ENCODE peak calls at places on chromosome 11, in nine cellular contexts. M is Kasumi-1; K is bronchial epithelial cell; R is fibroblast of lung; G is activated CD4-positive, CD25-positive, alpha-beta regulatory T cell; J is EL; Z is EH; I is astrocyte of the hippocampus; T is osteocyte. D is an unnamed sample.

GRCh38 chr11:469684-470667 is 19.9 kb downstream of the PTDSS2 start:
- DNase-seq in G (no peak), M (no peak), R (peak), J (peak), T (no peak), K (peak), Z (peak), I (peak), D (no peak)

GRCh38 chr11:862704-863388 is 20.2 kb downstream of the TSPAN4 start:
- DNase-seq in M (no peak), K (no peak), Z (no peak), I (peak), R (no peak), J (no peak), T (no peak), G (no peak), D (no peak)

GRCh38 chr11:44506375-44507016 is 59.0 kb upstream of the CD82 start:
- DNase-seq in J (peak), T (no peak), R (no peak), I (no peak), Z (peak), K (no peak), G (no peak), M (no peak), D (no peak)

GRCh38 chr11:13310443-13310842 is 32.9 kb downstream of the BMAL1 start:
- DNase-seq in M (no peak), K (no peak), Z (no peak), J (no peak), I (no peak), R (no peak), T (no peak), G (no peak), D (no peak)

GRCh38 chr11:57751676-57752253 is at the start of gene BTBD18:
- DNase-seq in K (peak), G (no peak), T (no peak), J (peak), I (peak), M (peak), R (peak), Z (peak), D (no peak)

GRCh38 chr11:131924001-131924400 is 553.6 kb downstream of the NTM start:
- DNase-seq in M (no peak), Z (peak), I (no peak), K (no peak), R (no peak), G (no peak), T (no peak), J (no peak), D (no peak)

GRCh38 chr11:65426839-65427690 is 4.5 kb downstream of the NEAT1 start:
- DNase-seq in M (peak), K (peak), T (no peak), G (no peak), J (peak), I (peak), R (peak), Z (peak), D (no peak)

GRCh38 chr11:124602193-124602592 is 9.0 kb upstream of the PANX3 start:
- DNase-seq in R (no peak), I (peak), Z (peak), G (no peak), M (no peak), T (no peak), J (peak), K (peak), D (no peak)

GRCh38 chr11:61104963-61105362 is 2.7 kb downstream of the CD5 start:
- DNase-seq in I (no peak), K (no peak), G (no peak), R (no peak), M (no peak), J (no peak), T (no peak), Z (no peak), D (no peak)

GRCh38 chr11:19727246-19727645 is 14.6 kb downstream of the NAV2 start:
- DNase-seq in I (peak), T (no peak), K (no peak), M (no peak), Z (peak), R (peak), J (peak), G (no peak), D (no peak)